ENCODE peak calls at places on chromosomes 2 and 18, in ten cellular contexts. Y is A549, Z is hepatocyte, N is thoracic aorta, U is endodermal cell, F is body of pancreas, X is transverse colon, S is fibroblast of lung, H is OCI-LY7, T is GM23338. G is an unnamed sample.

GRCh38 chr18:3463052-3463451 is 13.1 kb downstream of the TGIF1 start:
- DNase-seq in Z (no peak), N (no peak), S (peak), X (no peak), U (no peak), H (no peak), T (no peak), Y (no peak), F (no peak), G (no peak)

GRCh38 chr18:4720498-4720897 is 265.4 kb upstream of the DLGAP1 start:
- DNase-seq in Y (no peak), S (no peak), Z (no peak), H (peak), N (no peak), X (no peak), F (no peak), U (peak), T (peak), G (no peak)

GRCh38 chr2:219420687-219421086 is 2.5 kb downstream of the DES start:
- DNase-seq in N (no peak), F (no peak), U (no peak), Z (no peak), T (no peak), Y (no peak), H (no peak), X (no peak), S (no peak), G (no peak)

GRCh38 chr2:68730828-68731227 is 3.8 kb upstream of the ARHGAP25 start:
- DNase-seq in U (peak), X (no peak), Y (peak), S (peak), Z (peak), H (no peak), N (no peak), F (no peak), T (no peak), G (no peak)

GRCh38 chr2:200308001-200308400 is 1.5 kb downstream of the SPATS2L start:
- DNase-seq in S (peak), X (no peak), F (no peak), T (no peak), H (no peak), Y (no peak), N (no peak), Z (no peak), U (no peak), G (no peak)

GRCh38 chr2:10274376-10274775 is 28.3 kb upstream of the HPCAL1 start:
- DNase-seq in N (no peak), Z (no peak), T (no peak), F (no peak), S (no peak), X (peak), H (no peak), Y (no peak), U (peak), G (no peak)

GRCh38 chr2:190407662-190408537 is at the start of gene MFSD6:
- DNase-seq in T (peak), Z (peak), F (peak), N (no peak), S (no peak), Y (peak), X (peak), H (peak), U (peak), G (no peak)

GRCh38 chr2:144183744-144184143 is 336.2 kb downstream of the ZEB2 start:
- DNase-seq in Z (peak), U (no peak), Y (no peak), H (peak), T (no peak), F (no peak), X (peak), N (no peak), S (peak), G (no peak)

GRCh38 chr2:172834881-172835280 is 99.2 kb downstream of the RAPGEF4 start:
- DNase-seq in T (peak), X (no peak), Y (no peak), N (no peak), F (no peak), S (no peak), Z (no peak), U (peak), H (no peak), G (no peak)

GRCh38 chr18:50871846-50872245 is 7.1 kb upstream of the ME2 start:
- DNase-seq in S (no peak), Y (no peak), T (no peak), H (no peak), U (no peak), X (no peak), Z (no peak), N (no peak), F (no peak), G (no peak)

GRCh38 chr18:59070181-59070912 is 69.3 kb upstream of the SEC11C start:
- DNase-seq in Y (peak), U (peak), X (peak), F (peak), N (peak), H (peak), T (peak), S (peak), Z (peak), G (peak)

GRCh38 chr18:76451475-76452331 is 43.3 kb downstream of the ZNF516 start:
- DNase-seq in T (peak), U (peak), F (no peak), X (no peak), N (no peak), H (no peak), S (peak), Z (no peak), Y (no peak), G (no peak)

GRCh38 chr18:1657888-1658287 is 753.2 kb downstream of the ADCYAP1 start:
- DNase-seq in N (no peak), F (no peak), H (no peak), X (no peak), Y (no peak), Z (no peak), S (no peak), T (no peak), U (no peak), G (no peak)

GRCh38 chr2:119808516-119809147 is 48.9 kb downstream of the PTPN4 start:
- DNase-seq in N (no peak), H (no peak), Y (no peak), S (peak), T (no peak), U (no peak), F (no peak), Z (no peak), X (no peak), G (no peak)

GRCh38 chr2:7792031-7792651 is 874.9 kb downstream of the RNF144A start:
- DNase-seq in S (peak), N (no peak), Z (peak), Y (no peak), F (peak), H (no peak), T (no peak), U (no peak), X (peak), G (no peak)

GRCh38 chr2:17858064-17858463 is 20.4 kb upstream of the KCNS3 start:
- DNase-seq in T (no peak), F (no peak), Y (no peak), S (no peak), X (no peak), U (no peak), N (no peak), Z (no peak), H (no peak), G (no peak)

GRCh38 chr2:26735096-26735495 is 29.0 kb upstream of the SLC35F6 start:
- DNase-seq in T (no peak), N (no peak), X (no peak), Y (peak), S (peak), U (no peak), F (no peak), Z (peak), H (no peak), G (peak)

GRCh38 chr18:76923485-76924085 is 101.2 kb downstream of the ZNF236 start:
- DNase-seq in H (no peak), Z (peak), X (peak), T (peak), U (peak), N (no peak), S (peak), F (no peak), Y (peak), G (no peak)

GRCh38 chr2:206670531-206671319 is 28.4 kb downstream of the FAM237A start:
- DNase-seq in F (no peak), Z (no peak), N (no peak), H (no peak), T (no peak), Y (no peak), X (no peak), S (no peak), U (no peak), G (no peak)

GRCh38 chr2:203675086-203675485 is 31.4 kb upstream of the CD28 start:
- DNase-seq in T (no peak), F (no peak), X (no peak), S (peak), U (no peak), H (no peak), Z (no peak), Y (no peak), N (no peak), G (no peak)

GRCh38 chr18:56721031-56721430 is 69.9 kb downstream of the WDR7 start:
- DNase-seq in T (no peak), Z (no peak), F (no peak), X (no peak), S (no peak), H (no peak), Y (no peak), U (no peak), N (no peak), G (no peak)

GRCh38 chr18:50726960-50727589 is 92.7 kb downstream of the MRO start:
- DNase-seq in S (no peak), N (no peak), X (no peak), H (no peak), Z (no peak), U (no peak), F (no peak), Y (no peak), T (no peak), G (no peak)

GRCh38 chr18:58473071-58473470 is 155.8 kb downstream of the ALPK2 start:
- DNase-seq in F (no peak), Y (no peak), X (no peak), U (no peak), T (no peak), N (no peak), H (no peak), Z (no peak), S (no peak), G (no peak)

GRCh38 chr2:55779459-55780421 is 86.1 kb upstream of the PNPT1 start:
- DNase-seq in U (no peak), H (no peak), X (no peak), T (no peak), N (no peak), Z (peak), Y (peak), S (peak), F (no peak), G (peak)

GRCh38 chr2:133045787-133046186 is 375.8 kb upstream of the LYPD1 start:
- DNase-seq in Z (no peak), Y (peak), N (no peak), F (no peak), X (no peak), S (peak), T (no peak), U (no peak), H (no peak), G (no peak)

GRCh38 chr2:206442854-206443734 is at the start of gene ADAM23:
- DNase-seq in N (no peak), X (no peak), F (no peak), S (peak), Y (peak), T (peak), H (peak), U (peak), Z (peak), G (no peak)

GRCh38 chr2:9800975-9801723 is 42.1 kb upstream of the TAF1B start:
- DNase-seq in Z (no peak), F (no peak), T (no peak), H (no peak), S (peak), Y (peak), U (peak), N (no peak), X (no peak), G (no peak)

GRCh38 chr18:75407468-75408437 is 19.8 kb downstream of the SMIM21 start:
- DNase-seq in S (peak), Z (peak), X (no peak), Y (no peak), U (peak), F (no peak), T (peak), H (no peak), N (no peak), G (peak)
- TF ChIP-seq CTCF in S (no peak), Z (no peak), X (no peak), Y (no peak), U (peak), F (no peak), T (no peak), H (no peak), N (no peak), G (no peak)

DNA sequence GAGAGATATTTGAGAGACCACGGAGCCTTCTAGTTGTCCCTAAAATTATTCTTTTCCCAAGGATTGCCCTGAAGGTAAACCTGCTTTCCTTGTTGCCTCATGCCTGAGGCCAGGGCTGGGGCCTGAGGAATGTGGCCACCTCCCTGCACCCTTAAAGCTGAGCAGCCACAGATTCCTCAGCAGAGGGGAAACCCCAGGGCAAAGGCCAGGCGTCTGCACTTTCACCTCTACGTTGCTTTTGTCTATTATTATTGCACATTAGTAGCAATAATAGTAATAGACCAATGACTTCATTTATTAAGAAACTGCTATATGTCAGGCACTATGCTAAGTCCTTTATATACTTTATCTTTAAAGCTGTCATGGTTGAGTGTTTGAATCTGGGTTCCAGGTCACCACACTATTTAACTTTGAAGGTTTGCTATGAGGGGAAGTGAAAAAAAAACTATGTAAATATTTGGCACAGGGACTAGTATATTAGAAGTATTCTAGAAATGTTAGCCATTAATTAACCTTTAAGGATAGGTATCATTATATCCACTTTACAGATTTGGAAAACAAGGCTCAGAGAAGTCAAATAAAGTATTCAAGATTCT is 104.2 kb downstream of the LRRC30 start:
- DNase-seq in S (no peak), N (no peak), T (no peak), U (no peak), F (no peak), X (no peak), H (no peak), Y (no peak), Z (peak), G (no peak)
- H3K27ac ChIP-seq in S (no peak), N (no peak), T (no peak), U (no peak), F (no peak), X (no peak), H (no peak), Y (no peak), Z (no peak), G (no peak)

DNA sequence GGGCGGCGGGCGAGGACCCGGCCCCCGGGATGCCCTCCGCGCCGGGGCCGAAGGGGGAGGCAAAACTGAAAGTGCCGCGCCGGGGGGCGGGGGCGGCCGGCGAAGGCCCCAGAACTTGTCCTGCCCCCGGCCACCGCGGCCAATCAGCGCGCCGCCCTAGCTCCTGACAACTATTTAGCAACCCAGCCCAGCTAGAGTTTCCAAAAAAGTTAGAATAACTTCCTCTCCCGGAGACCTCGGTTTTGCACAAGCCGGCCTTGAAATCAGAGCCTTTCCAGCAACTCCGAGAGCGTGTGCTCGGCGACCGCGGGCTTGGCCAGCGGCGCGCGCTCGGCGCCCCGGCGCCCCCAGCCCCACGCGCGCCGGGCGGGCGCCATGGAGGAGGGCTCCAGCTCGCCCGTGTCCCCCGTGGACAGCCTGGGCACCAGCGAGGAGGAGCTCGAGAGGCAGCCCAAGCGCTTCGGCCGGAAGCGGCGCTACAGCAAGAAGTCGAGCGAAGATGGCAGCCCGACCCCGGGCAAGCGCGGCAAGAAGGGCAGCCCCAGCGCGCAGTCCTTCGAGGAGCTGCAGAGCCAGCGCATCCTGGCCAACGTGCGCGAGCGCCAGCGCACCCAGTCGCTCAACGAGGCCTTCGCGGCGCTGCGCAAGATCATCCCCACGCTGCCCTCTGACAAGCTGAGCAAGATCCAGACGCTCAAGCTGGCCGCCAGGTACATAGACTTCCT is at the start of gene TWIST2:
- DNase-seq in H (no peak), F (peak), X (peak), T (peak), Z (peak), U (peak), Y (peak), N (peak), S (peak), G (peak)
- H3K4me3 ChIP-seq in H (no peak), F (no peak), X (peak), T (peak), Z (peak), U (peak), Y (peak), N (peak), S (peak), G (peak)

GRCh38 chr2:238525990-238526389 is 99.3 kb downstream of the ASB1 start:
- DNase-seq in H (no peak), S (peak), T (no peak), F (no peak), U (no peak), Y (no peak), Z (no peak), X (no peak), N (no peak), G (no peak)

GRCh38 chr2:238527565-238527964 is 100.8 kb downstream of the ASB1 start:
- DNase-seq in S (peak), U (no peak), Y (peak), F (no peak), Z (no peak), N (no peak), T (no peak), H (no peak), X (no peak), G (no peak)

GRCh38 chr2:238524584-238524983 is 97.9 kb downstream of the ASB1 start:
- DNase-seq in H (no peak), Y (no peak), S (no peak), T (no peak), F (no peak), X (no peak), U (no peak), N (no peak), Z (no peak), G (no peak)

GRCh38 chr2:238523158-238524110 is 96.7 kb downstream of the ASB1 start:
- DNase-seq in Z (peak), X (peak), F (no peak), N (no peak), H (no peak), Y (no peak), S (peak), U (peak), T (peak), G (peak)

DNA sequence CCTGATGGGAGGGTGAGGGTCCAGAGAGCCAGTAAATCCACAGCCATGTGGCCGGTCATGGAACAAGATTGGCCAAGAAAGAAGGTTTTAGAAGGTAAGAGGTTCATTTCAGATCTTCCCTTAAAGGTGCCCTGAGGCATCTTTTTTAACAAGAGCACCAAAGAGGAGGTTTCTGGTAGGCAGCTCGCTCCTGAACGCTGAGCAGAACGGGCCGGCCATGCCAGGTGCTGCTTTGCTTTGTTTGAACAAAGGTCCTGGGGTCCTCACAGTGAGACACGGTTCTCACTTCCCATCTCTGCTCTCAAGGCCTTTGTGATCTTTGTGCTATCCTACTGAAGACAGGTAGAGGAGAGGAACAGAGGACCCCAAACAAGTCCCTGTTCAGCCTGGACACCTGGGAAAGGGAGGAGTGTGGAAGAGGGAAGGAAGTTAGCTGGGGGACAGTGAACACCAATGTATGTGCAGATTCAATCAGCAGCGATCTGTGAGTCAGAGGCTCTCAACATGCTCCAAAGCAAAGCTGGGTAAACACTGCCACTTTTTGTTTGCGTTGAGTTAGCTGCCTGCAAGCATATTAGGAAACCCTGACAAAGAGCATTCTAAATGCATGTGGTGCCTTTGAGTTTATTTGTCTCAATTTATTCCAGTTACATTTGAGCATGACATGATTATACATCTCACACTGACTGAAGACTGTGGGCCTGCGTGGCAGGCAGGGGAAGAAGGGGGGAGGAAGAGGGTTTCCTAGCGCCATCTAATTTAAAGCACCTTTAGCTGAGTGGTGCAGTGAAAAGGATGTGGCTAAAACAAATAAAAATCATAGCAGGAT is 102.4 kb downstream of the ASB1 start:
- DNase-seq in F (peak), Y (peak), U (no peak), T (no peak), X (no peak), H (no peak), N (no peak), S (peak), Z (peak), G (peak)
- TF ChIP-seq CTCF in F (no peak), Y (no peak), U (no peak), T (no peak), X (no peak), H (no peak), N (no peak), S (peak), Z (no peak), G (no peak)

GRCh38 chr2:169345507-169346120 is 16.7 kb downstream of the LRP2 start:
- DNase-seq in S (no peak), Z (no peak), F (no peak), H (no peak), Y (no peak), U (no peak), X (no peak), T (no peak), N (no peak), G (no peak)
- H3K27ac ChIP-seq in S (no peak), Z (no peak), F (no peak), H (no peak), Y (no peak), U (no peak), X (no peak), T (no peak), N (no peak), G (no peak)

DNA sequence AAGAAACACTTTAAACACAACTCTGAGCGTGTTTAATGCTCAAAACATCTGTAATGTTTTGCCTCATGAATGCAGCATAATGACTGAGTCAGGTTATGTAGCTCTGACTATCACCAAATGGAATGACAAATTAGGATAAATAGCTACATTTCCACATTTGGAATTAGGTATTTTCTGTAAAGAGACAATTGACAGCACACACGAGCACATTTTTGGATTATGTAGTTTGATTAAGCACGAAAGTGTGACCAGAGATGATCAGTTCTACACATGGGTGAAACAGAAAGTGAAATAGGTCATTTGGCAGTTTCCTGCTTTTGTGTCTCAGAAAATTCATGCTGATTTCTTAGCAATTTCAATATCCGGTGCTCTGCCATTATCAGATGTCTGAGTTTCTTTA is 29.0 kb downstream of the LPIN1 start:
- DNase-seq in U (no peak), S (peak), T (no peak), X (no peak), Z (no peak), H (peak), F (no peak), N (no peak), Y (no peak), G (no peak)
- H3K4me3 ChIP-seq in U (no peak), S (no peak), T (no peak), X (no peak), Z (no peak), H (peak), F (no peak), N (no peak), Y (no peak), G (no peak)